ENCODE peak calls at places on chromosome 15, in six cellular contexts. B is GM13977, M is NCI-H510A, I is HT-29, H is tibial artery, E is iPS DF 6.9. Q is an unnamed sample.

GRCh38 chr15:76150971-76151598 is 91.3 kb downstream of the TMEM266 start:
- DNase-seq in B (peak; percentile 86), M (no peak), I (peak; percentile 93), H (peak; percentile 76), E (peak; percentile 84), Q (no peak)

GRCh38 chr15:69414702-69415161 is 583 bp downstream of the KIF23 start:
- DNase-seq in B (peak; percentile 53), M (no peak), I (peak; percentile 82), H (no peak), E (no peak), Q (no peak)

GRCh38 chr15:22918056-22918455 is 62.1 kb downstream of the CYFIP1 start:
- DNase-seq in B (no peak), M (no peak), I (no peak), H (no peak), E (no peak), Q (no peak)

GRCh38 chr15:28919679-28920655 is 34.2 kb downstream of the APBA2 start:
- DNase-seq in B (no peak), M (no peak), I (no peak), H (peak; percentile 55), E (no peak), Q (no peak)

GRCh38 chr15:40063563-40064011 is 24.6 kb upstream of the SRP14 start:
- DNase-seq in B (no peak), M (no peak), I (no peak), H (peak; percentile 65), E (no peak), Q (peak; percentile 41)

GRCh38 chr15:90648137-90649070 is 68.7 kb upstream of the BLM start:
- DNase-seq in B (peak; percentile 78), M (no peak), I (peak; percentile 85), H (peak; percentile 87), E (peak; percentile 50), Q (peak; percentile 15)

GRCh38 chr15:45457641-45458539 is 64.7 kb downstream of the SLC30A4 start:
- DNase-seq in B (peak; percentile 81), M (no peak), I (peak; percentile 98), H (no peak), E (peak; percentile 50), Q (no peak)

GRCh38 chr15:35728176-35728938 is 182.4 kb upstream of the DPH6 start:
- DNase-seq in B (no peak), M (no peak), I (peak; percentile 14), H (no peak), E (no peak), Q (no peak)

GRCh38 chr15:84876269-84876668 is 8.2 kb upstream of the SLC28A1 start:
- DNase-seq in B (no peak), M (no peak), I (no peak), H (no peak), E (no peak), Q (no peak)

GRCh38 chr15:79034284-79034683 is 56.3 kb downstream of the RASGRF1 start:
- DNase-seq in B (no peak), M (no peak), I (no peak), H (no peak), E (no peak), Q (no peak)

GRCh38 chr15:43794269-43795037 is 2.3 kb downstream of the SERF2 start:
- DNase-seq in B (no peak), M (no peak), I (no peak), H (no peak), E (no peak), Q (no peak)

GRCh38 chr15:72033711-72034110 is 84.2 kb downstream of the MYO9A start:
- DNase-seq in B (no peak), M (no peak), I (no peak), H (no peak), E (no peak), Q (no peak)

GRCh38 chr15:62781081-62781497 is 261.5 kb upstream of the TPM1 start:
- DNase-seq in B (no peak), M (no peak), I (no peak), H (no peak), E (no peak), Q (no peak)

GRCh38 chr15:77002436-77002835 is 7.5 kb downstream of the PSTPIP1 start:
- DNase-seq in B (no peak), M (no peak), I (no peak), H (no peak), E (no peak), Q (no peak)

GRCh38 chr15:90600954-90601353 is 71.2 kb downstream of the CRTC3 start:
- DNase-seq in B (no peak), M (no peak), I (no peak), H (no peak), E (no peak), Q (peak; percentile 18)

GRCh38 chr15:41564286-41564959 is 5.4 kb downstream of the TYRO3 start:
- DNase-seq in B (no peak), M (peak; percentile 43), I (no peak), H (no peak), E (no peak), Q (peak; percentile 49)

GRCh38 chr15:101258238-101259144 is 6.6 kb upstream of the CHSY1 start:
- DNase-seq in B (peak; percentile 62), M (no peak), I (peak; percentile 81), H (no peak), E (no peak), Q (no peak)

GRCh38 chr15:96783746-96784145 is 453.2 kb downstream of the NR2F2 start:
- DNase-seq in B (no peak), M (no peak), I (no peak), H (no peak), E (no peak), Q (no peak)

GRCh38 chr15:29422606-29423005 is 153.0 kb upstream of the NSMCE3 start:
- DNase-seq in B (no peak), M (no peak), I (no peak), H (no peak), E (no peak), Q (no peak)

GRCh38 chr15:71601038-71601869 is 209.1 kb upstream of the NR2E3 start:
- DNase-seq in B (no peak), M (no peak), I (no peak), H (no peak), E (no peak), Q (no peak)

GRCh38 chr15:66966256-66966655 is 99.1 kb upstream of the SMAD3 start:
- DNase-seq in B (no peak), M (no peak), I (peak; percentile 51), H (no peak), E (no peak), Q (no peak)

GRCh38 chr15:52208306-52208946 is 17.2 kb upstream of the GNB5 start:
- DNase-seq in B (peak; percentile 69), M (peak; percentile 41), I (peak; percentile 86), H (no peak), E (no peak), Q (no peak)

GRCh38 chr15:71752604-71753289 is 57.6 kb upstream of the NR2E3 start:
- DNase-seq in B (peak; percentile 62), M (no peak), I (peak; percentile 98), H (no peak), E (peak; percentile 39), Q (no peak)

GRCh38 chr15:55774113-55774970 is 31.4 kb upstream of the PRTG start:
- DNase-seq in B (peak; percentile 49), M (no peak), I (peak; percentile 55), H (no peak), E (no peak), Q (no peak)

GRCh38 chr15:92845109-92845508 is 55.0 kb upstream of the CHD2 start:
- DNase-seq in B (no peak), M (no peak), I (peak; percentile 95), H (no peak), E (no peak), Q (no peak)

GRCh38 chr15:89628301-89628700 is 27.0 kb downstream of the KIF7 start:
- DNase-seq in B (peak; percentile 19), M (no peak), I (no peak), H (no peak), E (no peak), Q (no peak)

GRCh38 chr15:39594056-39594763 is 13.3 kb downstream of the THBS1 start:
- DNase-seq in B (no peak), M (no peak), I (no peak), H (no peak), E (no peak), Q (no peak)

GRCh38 chr15:66023322-66023972 is 154.2 kb downstream of the RAB11A start:
- DNase-seq in B (no peak), M (no peak), I (no peak), H (no peak), E (no peak), Q (peak; percentile 23)

GRCh38 chr15:58517682-58518525 is 86.1 kb downstream of the LIPC start:
- DNase-seq in B (peak; percentile 52), M (no peak), I (no peak), H (no peak), E (no peak), Q (no peak)

GRCh38 chr15:78130466-78131294 is 565 bp downstream of the CIB2 start:
- DNase-seq in B (no peak), M (no peak), I (no peak), H (no peak), E (no peak), Q (no peak)

Q was measured in hypothalamus.